ENCODE peak calls at places on chromosomes 13 and 19, in four cellular contexts. O is SK-N-SH, S is K562, Z is GM12878. M is an unnamed sample.

GRCh38 chr19:49398001-49398615 is 10.1 kb downstream of the KASH5 start:
- DNase-seq in O (peak), S (no peak), Z (no peak), M (no peak)

GRCh38 chr13:27375686-27376326 is 48.6 kb upstream of the GTF3A start:
- DNase-seq in O (peak), S (peak), Z (no peak), M (peak)

GRCh38 chr13:112859817-112860190 is 109.2 kb upstream of the MCF2L start:
- DNase-seq in O (peak), S (no peak), Z (no peak), M (no peak)

GRCh38 chr19:55605637-55606470 is at the start of gene ZNF865:
- DNase-seq in O (peak), S (peak), Z (peak), M (peak)

GRCh38 chr19:15448778-15449619 is 757 bp downstream of the WIZ start:
- DNase-seq in O (peak), S (peak), Z (no peak), M (no peak)

GRCh38 chr13:27794075-27794691 is 1.9 kb downstream of the GSX1 start:
- DNase-seq in O (no peak), S (no peak), Z (no peak), M (no peak)

GRCh38 chr13:67740871-67741475 is 510.8 kb upstream of the PCDH9 start:
- DNase-seq in O (no peak), S (no peak), Z (no peak), M (no peak)

GRCh38 chr19:39127812-39128510 is 2.4 kb downstream of the PAK4 start:
- DNase-seq in O (no peak), S (no peak), Z (no peak), M (peak)

GRCh38 chr13:110331362-110331761 is 24.3 kb downstream of the COL4A2 start:
- DNase-seq in O (no peak), S (no peak), Z (no peak), M (no peak)

GRCh38 chr13:41864658-41865057 is 96.3 kb downstream of the VWA8 start:
- DNase-seq in O (no peak), S (no peak), Z (no peak), M (no peak)

GRCh38 chr13:60164490-60164889 is 762 bp upstream of the DIAPH3 start:
- DNase-seq in O (no peak), S (no peak), Z (no peak), M (no peak)

GRCh38 chr13:40187324-40187795 is 479.1 kb downstream of the FOXO1 start:
- DNase-seq in O (no peak), S (no peak), Z (no peak), M (no peak)

GRCh38 chr19:57665261-57665806 is 3.4 kb upstream of the ZSCAN4 start:
- DNase-seq in O (no peak), S (no peak), Z (no peak), M (no peak)

GRCh38 chr13:94020833-94021232 is 458.6 kb downstream of the DCT start:
- DNase-seq in O (no peak), S (no peak), Z (no peak), M (no peak)

GRCh38 chr13:50229935-50230334 is 214.7 kb downstream of the KCNRG start:
- DNase-seq in O (no peak), S (no peak), Z (no peak), M (no peak)
- TF ChIP-seq JUND in O (no peak), S (no peak), Z (no peak), M (no peak)

GRCh38 chr19:19223060-19223459 is 11.3 kb downstream of the NCAN start:
- DNase-seq in O (no peak), S (no peak), Z (no peak), M (no peak)

GRCh38 chr19:19224150-19224851 is 12.5 kb downstream of the NCAN start:
- DNase-seq in O (peak), S (no peak), Z (no peak), M (no peak)

GRCh38 chr19:19226204-19226603 is 14.4 kb downstream of the NCAN start:
- DNase-seq in O (no peak), S (no peak), Z (no peak), M (no peak)

GRCh38 chr19:19224852-19225494 is 13.2 kb downstream of the NCAN start:
- DNase-seq in O (no peak), S (peak), Z (no peak), M (peak)

DNA sequence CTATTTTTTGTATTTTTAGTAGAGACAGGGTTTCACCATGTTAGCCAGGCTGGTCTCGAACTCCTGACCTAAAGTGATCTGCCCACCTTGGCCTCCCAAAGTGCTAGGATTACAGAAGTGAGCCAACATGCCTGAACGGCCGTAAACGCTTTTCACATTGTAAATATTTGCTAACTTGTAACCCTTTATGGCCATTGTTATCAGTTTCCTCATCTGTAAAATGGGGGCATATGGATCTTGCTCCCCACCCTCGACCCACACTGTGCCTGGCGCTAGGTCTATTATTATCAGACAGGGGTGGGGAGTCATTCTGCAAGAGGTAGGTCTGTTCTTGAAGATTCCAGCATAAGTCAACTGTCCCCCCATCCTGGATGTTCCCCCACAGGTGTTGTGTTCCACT is 11.9 kb downstream of the NCAN start:
- DNase-seq in O (no peak), S (no peak), Z (no peak), M (no peak)
- TF ChIP-seq JUND in O (no peak), S (no peak), Z (no peak), M (no peak)

GRCh38 chr19:30062331-30063183 is 120.5 kb downstream of the URI1 start:
- DNase-seq in O (peak), S (no peak), Z (no peak), M (no peak)
- TF ChIP-seq JUND in O (no peak), S (no peak), Z (no peak), M (no peak)

GRCh38 chr19:46471778-46472543 is 598 bp upstream of the PNMA8A start:
- DNase-seq in O (no peak), S (peak), Z (no peak), M (no peak)
- TF ChIP-seq JUND in O (no peak), S (no peak), Z (no peak), M (no peak)

GRCh38 chr19:27742041-27742440 is 1470.9 kb downstream of the UQCRFS1 start:
- DNase-seq in O (no peak), S (no peak), Z (no peak), M (peak)

GRCh38 chr19:27741236-27741635 is 1471.7 kb downstream of the UQCRFS1 start:
- DNase-seq in O (no peak), S (no peak), Z (no peak), M (no peak)

GRCh38 chr19:27736225-27736624 is 1476.7 kb downstream of the UQCRFS1 start:
- DNase-seq in O (no peak), S (no peak), Z (no peak), M (no peak)

GRCh38 chr19:27740396-27740795 is 1472.6 kb downstream of the UQCRFS1 start:
- DNase-seq in O (no peak), S (no peak), Z (no peak), M (no peak)

GRCh38 chr19:27738569-27739193 is 1474.3 kb downstream of the UQCRFS1 start:
- DNase-seq in O (no peak), S (no peak), Z (no peak), M (no peak)
- TF ChIP-seq JUND in O (no peak), S (no peak), Z (no peak), M (no peak)

DNA sequence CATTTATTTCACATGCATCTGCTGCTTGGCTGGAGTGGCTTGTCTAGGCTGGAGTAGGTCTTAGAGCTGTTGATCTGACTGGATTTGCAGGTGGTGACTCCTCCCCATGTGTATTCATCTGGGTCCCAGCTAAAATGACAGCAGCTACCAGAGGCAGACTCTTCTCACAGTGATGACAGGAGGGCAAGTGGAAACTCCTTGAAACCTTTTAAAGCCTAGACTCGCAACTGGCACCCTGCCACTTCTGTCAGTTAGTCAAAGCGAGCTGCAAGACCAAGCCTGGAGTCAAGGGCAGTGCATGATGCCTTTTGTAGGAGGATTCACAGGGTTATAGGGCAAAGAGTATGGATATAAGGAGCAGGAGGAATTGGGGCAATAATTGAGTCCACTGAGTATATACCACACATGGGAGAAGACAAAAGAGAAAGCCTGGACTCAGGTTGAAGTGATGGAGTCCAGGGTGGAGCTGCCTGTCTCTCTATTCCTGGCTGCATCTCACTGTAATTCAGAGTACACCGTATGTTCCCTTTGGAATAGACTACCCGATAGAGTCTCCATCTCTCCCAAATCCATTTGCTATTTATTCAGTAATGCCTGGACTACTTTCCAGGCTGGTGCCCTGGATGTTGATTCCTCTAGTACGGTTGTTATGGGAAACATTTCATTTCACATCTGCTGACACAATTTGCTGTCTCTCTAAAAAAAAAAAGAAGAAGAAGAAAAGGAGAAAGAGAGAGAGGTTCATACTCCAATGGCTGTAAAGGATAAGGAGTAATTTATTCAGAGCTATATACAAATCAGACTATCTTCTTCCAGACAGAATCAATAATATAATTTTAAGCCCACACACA is 65.5 kb downstream of the TEX26 start:
- DNase-seq in O (peak), S (no peak), Z (no peak), M (no peak)
- TF ChIP-seq JUND in O (no peak), S (no peak), Z (no peak), M (no peak)

GRCh38 chr13:51240178-51240577 is 18.0 kb downstream of the FAM124A start:
- DNase-seq in O (no peak), S (no peak), Z (no peak), M (no peak)

GRCh38 chr13:51240888-51241475 is 18.8 kb downstream of the FAM124A start:
- DNase-seq in O (no peak), S (no peak), Z (no peak), M (no peak)

GRCh38 chr13:51243832-51244231 is 21.6 kb downstream of the FAM124A start:
- DNase-seq in O (no peak), S (no peak), Z (no peak), M (no peak)

GRCh38 chr13:51243227-51243626 is 21.0 kb downstream of the FAM124A start:
- DNase-seq in O (no peak), S (no peak), Z (no peak), M (no peak)

DNA sequence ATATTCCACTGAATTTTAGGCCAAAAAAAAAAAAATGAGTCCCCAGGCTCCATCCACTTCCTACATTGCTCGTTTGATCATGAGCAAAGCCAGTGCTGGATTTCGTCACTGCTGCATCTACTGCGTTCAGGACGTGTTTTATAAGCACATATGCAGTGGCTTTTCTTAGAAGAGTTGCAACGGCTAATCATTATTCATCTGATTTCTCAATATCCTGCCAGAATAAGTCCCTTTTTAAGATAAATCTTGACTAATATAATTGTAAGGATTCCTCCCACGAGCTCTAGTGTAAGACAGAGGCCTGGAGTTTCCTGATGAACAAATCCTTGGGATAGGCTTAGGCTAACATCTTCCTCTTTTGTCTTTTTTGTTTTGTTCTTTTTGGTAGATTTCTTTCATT is 19.5 kb downstream of the FAM124A start:
- DNase-seq in O (no peak), S (no peak), Z (no peak), M (no peak)
- TF ChIP-seq JUND in O (no peak), S (no peak), Z (no peak), M (no peak)

GRCh38 chr19:5170329-5170745 is 170.3 kb downstream of the PTPRS start:
- DNase-seq in O (peak), S (peak), Z (no peak), M (no peak)
- TF ChIP-seq JUND in O (no peak), S (peak), Z (no peak), M (no peak)

DNA sequence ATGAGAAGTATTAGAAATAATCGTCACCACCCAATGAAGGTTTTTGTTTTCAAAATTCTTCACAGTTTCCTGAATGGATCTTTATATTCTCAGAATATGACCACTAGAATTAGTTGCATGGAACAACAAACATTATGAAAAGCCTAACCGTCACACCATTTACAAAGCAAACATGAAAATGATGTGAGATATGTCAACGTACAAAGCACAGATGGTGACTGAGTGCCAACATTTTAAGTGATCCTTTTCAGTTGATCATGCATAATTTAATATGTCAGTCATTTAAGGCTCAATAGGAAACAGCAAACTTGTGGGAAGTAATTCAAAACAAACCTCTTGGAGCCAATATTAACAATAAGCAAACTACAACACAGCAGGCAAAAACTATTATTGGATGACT is 277.6 kb downstream of the SLITRK6 start:
- DNase-seq in O (no peak), S (no peak), Z (no peak), M (no peak)
- TF ChIP-seq JUND in O (no peak), S (no peak), Z (no peak), M (no peak)

DNA sequence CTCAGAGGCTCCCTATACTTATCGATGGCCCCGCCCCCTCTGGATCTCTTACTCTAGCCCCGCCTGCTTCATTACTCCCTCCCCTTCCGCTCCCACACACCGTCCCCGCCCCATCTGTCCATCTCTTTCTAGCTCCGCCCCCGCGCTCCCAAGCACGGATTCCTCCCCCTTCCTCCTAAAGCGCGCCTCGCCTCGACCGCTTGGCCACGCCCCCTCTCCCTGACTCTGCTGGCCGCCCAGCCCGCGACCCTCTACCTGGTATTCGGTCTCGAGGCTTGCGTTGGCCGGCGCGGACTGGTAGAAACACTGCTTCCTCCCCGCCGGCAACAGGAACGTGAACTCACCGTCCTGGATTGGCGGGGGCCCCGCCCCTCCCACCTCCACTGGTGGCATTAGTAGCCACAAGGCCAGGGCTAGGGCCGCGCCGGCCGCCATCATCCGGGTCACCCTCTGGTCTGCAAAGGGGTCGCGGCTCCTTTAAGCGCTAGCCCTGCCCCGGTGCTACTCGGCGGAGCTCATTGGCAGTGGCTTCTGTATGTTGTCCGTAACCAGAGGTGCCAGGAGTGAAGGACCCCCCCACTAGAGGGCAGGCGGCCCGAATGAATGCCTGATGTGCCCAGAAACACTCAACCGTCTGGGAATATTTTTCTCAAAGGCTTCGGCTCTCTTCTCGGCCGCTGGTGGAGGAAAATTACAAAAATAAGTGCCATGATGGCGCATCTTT is at the start of gene TMED1:
- DNase-seq in O (peak), S (peak), Z (peak), M (peak)
- TF ChIP-seq JUND in O (no peak), S (no peak), Z (no peak), M (no peak)

M was measured in T47D.